ENCODE peak calls at places on chromosomes 11 and 22, in five cellular contexts. One of them, this sample, is unnamed.
A peak's percentile ranks its signal among the peaks of the same experiment; 100 is the strongest.

GRCh38 chr22:29312218-29313125 is 3.0 kb downstream of the RASL10A start:
- DNase-seq in left ventricle myocardium superior: no peak
- DNase-seq in HEK293T: no peak
- DNase-seq in Calu3: no peak
- DNase-seq in central memory CD4-positive, alpha-beta T cell: no peak
- DNase-seq in this sample: no peak

GRCh38 chr11:103624708-103625623 is 411.5 kb upstream of the DDI1 start:
- DNase-seq in HEK293T: no peak
- DNase-seq in central memory CD4-positive, alpha-beta T cell: no peak
- DNase-seq in left ventricle myocardium superior: no peak
- DNase-seq in Calu3: no peak
- DNase-seq in this sample: no peak

GRCh38 chr11:1937616-1938342 is 9.4 kb upstream of the MRPL23 start:
- DNase-seq in HEK293T: no peak
- DNase-seq in central memory CD4-positive, alpha-beta T cell: no peak
- DNase-seq in left ventricle myocardium superior: peak; percentile 22
- DNase-seq in Calu3: no peak
- DNase-seq in this sample: no peak

GRCh38 chr11:10032991-10033390 is 261.0 kb downstream of the SBF2 start:
- DNase-seq in left ventricle myocardium superior: no peak
- DNase-seq in central memory CD4-positive, alpha-beta T cell: no peak
- DNase-seq in Calu3: no peak
- DNase-seq in HEK293T: no peak
- DNase-seq in this sample: no peak

GRCh38 chr11:101453682-101454081 is 130.1 kb downstream of the TRPC6 start:
- DNase-seq in central memory CD4-positive, alpha-beta T cell: no peak
- DNase-seq in left ventricle myocardium superior: no peak
- DNase-seq in HEK293T: no peak
- DNase-seq in Calu3: no peak
- DNase-seq in this sample: no peak

GRCh38 chr11:126522152-126522551 is 166.7 kb downstream of the ST3GAL4 start:
- DNase-seq in left ventricle myocardium superior: no peak
- DNase-seq in Calu3: no peak
- DNase-seq in HEK293T: no peak
- DNase-seq in central memory CD4-positive, alpha-beta T cell: no peak
- DNase-seq in this sample: no peak

GRCh38 chr11:9704620-9705019 is 40.7 kb downstream of the SWAP70 start:
- DNase-seq in HEK293T: no peak
- DNase-seq in left ventricle myocardium superior: no peak
- DNase-seq in Calu3: no peak
- DNase-seq in central memory CD4-positive, alpha-beta T cell: no peak
- DNase-seq in this sample: no peak

GRCh38 chr22:49933236-49933921 is 14.9 kb downstream of the CRELD2 start:
- DNase-seq in Calu3: no peak
- DNase-seq in central memory CD4-positive, alpha-beta T cell: no peak
- DNase-seq in left ventricle myocardium superior: peak; percentile 85
- DNase-seq in HEK293T: no peak
- DNase-seq in this sample: no peak

GRCh38 chr11:69296890-69297224 is 2.9 kb downstream of the MYEOV start:
- DNase-seq in Calu3: no peak
- DNase-seq in central memory CD4-positive, alpha-beta T cell: no peak
- DNase-seq in HEK293T: no peak
- DNase-seq in left ventricle myocardium superior: no peak
- DNase-seq in this sample: no peak

GRCh38 chr11:45247433-45247832 is 38.7 kb downstream of the SYT13 start:
- DNase-seq in HEK293T: no peak
- DNase-seq in Calu3: no peak
- DNase-seq in left ventricle myocardium superior: no peak
- DNase-seq in central memory CD4-positive, alpha-beta T cell: no peak
- DNase-seq in this sample: no peak

GRCh38 chr22:37063436-37064420 is 12.2 kb downstream of the KCTD17 start:
- DNase-seq in left ventricle myocardium superior: no peak
- DNase-seq in HEK293T: no peak
- DNase-seq in Calu3: peak; percentile 62
- DNase-seq in central memory CD4-positive, alpha-beta T cell: no peak
- DNase-seq in this sample: peak; percentile 49

GRCh38 chr11:95337175-95337957 is 106.4 kb upstream of the SESN3 start:
- DNase-seq in central memory CD4-positive, alpha-beta T cell: peak; percentile 24
- DNase-seq in Calu3: no peak
- DNase-seq in left ventricle myocardium superior: peak; percentile 83
- DNase-seq in HEK293T: no peak
- DNase-seq in this sample: peak; percentile 14

This sample was measured in SJCRH30.